ENCODE peak calls at places on chromosomes 12 and 14, in five cellular contexts. T is prostate gland, P is endothelial cell of umbilical vein, J is transverse colon, L is H1. R is an unnamed sample.

GRCh38 chr12:108845696-108846095 is 11.7 kb downstream of the SSH1 start:
- DNase-seq in T (no peak), P (no peak), L (no peak), J (no peak), R (peak)

GRCh38 chr12:6824962-6825381 is 3.2 kb upstream of the P3H3 start:
- DNase-seq in J (no peak), L (no peak), P (no peak), T (no peak), R (no peak)

GRCh38 chr14:71473843-71474242 is 458.4 kb upstream of the RGS6 start:
- DNase-seq in P (no peak), T (no peak), L (no peak), J (no peak), R (no peak)

GRCh38 chr14:60657609-60657983 is 8.3 kb upstream of the SIX1 start:
- DNase-seq in T (no peak), J (no peak), P (no peak), L (no peak), R (no peak)

GRCh38 chr12:13609874-13610273 is 371.5 kb downstream of the GRIN2B start:
- DNase-seq in P (no peak), J (no peak), T (no peak), L (no peak), R (no peak)

GRCh38 chr12:115205755-115206308 is 521.9 kb upstream of the TBX3 start:
- DNase-seq in P (no peak), J (no peak), L (no peak), T (no peak), R (no peak)

GRCh38 chr14:77641207-77641533 is 24.7 kb upstream of the SPTLC2 start:
- DNase-seq in L (no peak), J (peak), P (no peak), T (no peak), R (no peak)

GRCh38 chr12:98744692-98745091 is 99.6 kb downstream of the APAF1 start:
- DNase-seq in P (no peak), T (no peak), J (no peak), L (no peak), R (no peak)

GRCh38 chr14:92551066-92551841 is 37.7 kb downstream of the RIN3 start:
- DNase-seq in J (no peak), P (no peak), T (no peak), L (no peak), R (peak)

GRCh38 chr14:104751539-104752337 is 1.2 kb upstream of the SIVA1 start:
- DNase-seq in P (no peak), L (no peak), T (no peak), J (no peak), R (peak)

GRCh38 chr14:63986789-63987533 is 134.2 kb downstream of the SYNE2 start:
- DNase-seq in P (no peak), J (peak), L (no peak), T (no peak), R (peak)

GRCh38 chr14:37230551-37231194 is 32.9 kb downstream of the MIPOL1 start:
- DNase-seq in P (peak), T (peak), L (no peak), J (no peak), R (peak)

GRCh38 chr12:31749024-31749704 is 20.3 kb upstream of the AMN1 start:
- DNase-seq in J (peak), T (peak), P (peak), L (peak), R (peak)

GRCh38 chr14:58626441-58626840 is 11.3 kb upstream of the DACT1 start:
- DNase-seq in T (no peak), J (no peak), P (no peak), L (no peak), R (no peak)

GRCh38 chr12:88575361-88575959 is 4.8 kb downstream of the KITLG start:
- DNase-seq in T (no peak), L (no peak), J (no peak), P (no peak), R (no peak)

GRCh38 chr12:34396861-34397590 is 374.7 kb downstream of the ALG10 start:
- DNase-seq in J (peak), P (no peak), T (peak), L (no peak), R (no peak)

GRCh38 chr12:49462103-49462739 is 76.6 kb upstream of the KCNH3 start:
- DNase-seq in J (no peak), P (peak), L (no peak), T (no peak), R (no peak)

GRCh38 chr14:97571861-97572555 is 774.8 kb downstream of the VRK1 start:
- DNase-seq in P (no peak), T (no peak), J (no peak), L (no peak), R (peak)

GRCh38 chr14:83816755-83817154 is 1713.2 kb upstream of the FLRT2 start:
- DNase-seq in L (no peak), T (no peak), P (peak), J (no peak), R (no peak)

GRCh38 chr14:71665157-71665556 is 267.1 kb upstream of the RGS6 start:
- DNase-seq in J (no peak), T (no peak), L (no peak), P (peak), R (no peak)

GRCh38 chr14:76946753-76947077 is 81.8 kb downstream of the IRF2BPL start:
- DNase-seq in P (no peak), T (peak), L (no peak), J (no peak), R (no peak)

GRCh38 chr12:19025582-19025981 is 104.0 kb upstream of the PLEKHA5 start:
- DNase-seq in P (no peak), J (no peak), T (no peak), L (no peak), R (no peak)

GRCh38 chr14:68463705-68464104 is 329.2 kb downstream of the ZFP36L1 start:
- DNase-seq in L (no peak), P (no peak), J (no peak), T (no peak), R (no peak)

GRCh38 chr12:66115083-66115600 is 15.4 kb downstream of the LLPH start:
- DNase-seq in P (no peak), J (no peak), L (no peak), T (no peak), R (no peak)

GRCh38 chr14:90521121-90521929 is 124.5 kb downstream of the CALM1 start:
- DNase-seq in T (no peak), J (no peak), L (no peak), P (no peak), R (no peak)

GRCh38 chr14:80364816-80365215 is 153.5 kb upstream of the DIO2 start:
- DNase-seq in L (no peak), T (no peak), P (no peak), J (no peak), R (no peak)

GRCh38 chr12:82326905-82327503 is 31.2 kb downstream of the CCDC59 start:
- DNase-seq in L (no peak), J (no peak), T (no peak), P (peak), R (peak)

GRCh38 chr12:40768125-40768864 is 76.1 kb downstream of the CNTN1 start:
- DNase-seq in P (no peak), L (no peak), T (no peak), J (no peak), R (no peak)

GRCh38 chr14:41235466-41235865 is 371.2 kb upstream of the LRFN5 start:
- DNase-seq in P (no peak), T (no peak), L (no peak), J (no peak), R (no peak)

GRCh38 chr12:96383991-96384390 is 16.2 kb downstream of the CDK17 start:
- DNase-seq in L (no peak), T (no peak), P (peak), J (no peak), R (no peak)

GRCh38 chr14:90671835-90672234 is 144.4 kb downstream of the TTC7B start:
- DNase-seq in T (no peak), L (no peak), P (no peak), J (no peak), R (no peak)

GRCh38 chr14:72906316-72906715 is 12.4 kb upstream of the DPF3 start:
- DNase-seq in T (no peak), P (no peak), L (no peak), J (no peak), R (no peak)

GRCh38 chr12:87813476-87814234 is 215.5 kb downstream of the C12orf50 start:
- DNase-seq in L (no peak), P (no peak), J (no peak), T (no peak), R (no peak)

GRCh38 chr14:82724296-82724695 is 1190.6 kb upstream of the SEL1L start:
- DNase-seq in L (no peak), J (no peak), P (peak), T (no peak), R (no peak)

GRCh38 chr12:69042970-69043369 is 110.0 kb upstream of the CPM start:
- DNase-seq in J (no peak), P (no peak), L (no peak), T (no peak), R (no peak)

GRCh38 chr14:85731198-85731597 is 201.3 kb downstream of the FLRT2 start:
- DNase-seq in P (no peak), T (no peak), J (no peak), L (no peak), R (no peak)

GRCh38 chr12:16939871-16940306 is 333.9 kb upstream of the LMO3 start:
- DNase-seq in L (peak), P (peak), J (peak), T (no peak), R (peak)

GRCh38 chr12:133130038-133130807 is at the start of the genes ZNF10 and ZNF891:
- DNase-seq in L (peak), J (peak), T (peak), P (peak), R (peak)
- TF ChIP-seq POLR2A in L (peak), J (peak), T (peak), P (peak), R (peak)

GRCh38 chr12:57896437-57897201 is 44.7 kb upstream of the ATP23 start:
- DNase-seq in T (peak), P (peak), J (peak), L (no peak), R (no peak)
- TF ChIP-seq POLR2A in T (peak), P (peak), J (peak), L (no peak), R (no peak)

GRCh38 chr12:95216704-95217376 is 427 bp downstream of the FGD6 start:
- DNase-seq in T (no peak), P (peak), J (no peak), L (no peak), R (no peak)

GRCh38 chr12:95218852-95219171 is 1.2 kb downstream of the VEZT start:
- DNase-seq in P (no peak), L (no peak), J (peak), T (no peak), R (peak)

GRCh38 chr12:95217377-95218163 is at the start of the genes FGD6 and VEZT:
- DNase-seq in J (peak), P (peak), L (peak), T (peak), R (peak)

GRCh38 chr12:95220190-95220589 is 2.6 kb downstream of the VEZT start:
- DNase-seq in L (no peak), T (no peak), J (no peak), P (no peak), R (no peak)

DNA sequence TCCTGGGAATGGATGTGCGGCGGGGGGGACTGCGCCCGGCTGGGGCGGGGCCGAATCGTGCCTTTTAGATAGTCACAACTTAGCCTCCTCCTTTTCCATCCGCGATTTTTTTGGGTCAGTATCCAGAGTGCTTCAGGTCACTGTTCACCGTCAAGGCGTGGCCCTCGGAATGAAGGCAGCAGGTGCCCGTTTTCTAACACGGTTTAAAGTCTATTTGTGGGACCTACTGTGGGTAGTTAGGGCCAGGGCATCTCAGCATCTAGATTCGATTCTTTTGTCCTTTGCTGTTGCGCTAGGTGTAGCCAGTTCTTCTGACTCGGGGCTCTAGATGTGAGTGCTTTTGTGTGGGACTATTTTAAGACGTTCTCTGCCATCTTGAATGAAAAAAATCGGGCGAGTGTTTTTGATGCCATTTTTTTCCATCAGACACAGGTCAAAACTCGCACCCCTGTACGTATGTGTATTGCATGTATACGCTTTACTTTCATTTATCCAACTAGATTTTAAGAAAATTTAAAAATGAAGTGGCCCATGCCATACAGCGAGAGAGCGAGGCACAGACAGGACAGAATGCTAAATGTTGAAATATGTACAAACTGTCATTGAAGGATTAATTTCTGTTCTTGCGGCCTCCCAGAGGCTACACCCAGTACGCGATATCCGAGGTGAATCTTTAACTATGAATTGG is 701 bp downstream of the VEZT start:
- DNase-seq in P (peak), T (no peak), J (peak), L (no peak), R (peak)
- TF ChIP-seq POLR2A in P (peak), T (no peak), J (no peak), L (peak), R (no peak)

DNA sequence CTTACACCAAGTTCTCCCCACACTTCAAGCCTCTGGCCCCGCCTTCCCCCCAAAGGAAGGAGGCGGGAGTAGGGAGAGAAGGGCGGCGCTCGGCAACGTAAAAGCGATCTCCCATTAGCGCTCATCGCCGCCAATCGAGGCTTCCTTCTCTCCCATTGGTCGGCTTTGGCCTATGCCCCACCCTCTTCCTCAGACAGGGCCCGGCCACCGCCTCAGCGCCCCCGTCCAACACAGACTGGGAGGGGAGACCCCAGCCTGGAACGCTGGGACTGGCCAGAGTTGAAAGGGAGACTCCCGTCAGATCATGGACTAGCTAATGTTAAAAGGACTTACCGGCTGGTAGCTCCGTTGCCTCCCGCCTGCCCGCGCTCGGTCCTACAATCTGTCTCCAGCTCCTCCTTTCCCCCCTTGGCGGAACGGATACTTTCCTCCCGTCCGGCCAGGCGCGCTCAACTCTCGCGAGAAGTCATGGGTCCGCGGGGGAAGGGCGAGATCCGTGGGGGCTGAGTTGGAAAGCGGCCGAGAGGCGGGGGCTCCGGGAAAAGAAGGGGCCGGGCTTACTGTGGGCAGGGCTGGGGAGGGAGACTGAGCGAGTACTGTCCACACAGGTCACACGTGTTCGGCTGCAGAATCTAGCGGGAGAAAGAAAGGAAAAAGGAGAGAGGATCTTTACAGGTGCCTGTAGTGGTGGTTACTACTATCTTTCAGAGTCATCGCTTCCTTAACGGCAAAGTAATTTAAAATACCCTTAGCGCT is at the start of gene ATF7:
- DNase-seq in L (peak), P (peak), J (peak), T (peak), R (peak)
- TF ChIP-seq POLR2A in L (peak), P (no peak), J (peak), T (peak), R (peak)

GRCh38 chr14:54366726-54367707 is 29.8 kb upstream of the CDKN3 start:
- DNase-seq in P (peak), J (peak), L (no peak), T (no peak), R (peak)
- TF ChIP-seq POLR2A in P (no peak), J (peak), L (peak), T (no peak), R (no peak)

GRCh38 chr12:132490481-132491348 is 764 bp downstream of the FBRSL1 start:
- DNase-seq in L (no peak), J (no peak), T (no peak), P (peak), R (peak)
- TF ChIP-seq POLR2A in L (no peak), J (no peak), T (no peak), P (no peak), R (no peak)